ENCODE peak calls at places on chromosomes 12 and 14, in nine cellular contexts. J is fibroblast of pulmonary artery, P is GM13977, L is fibroblast of villous mesenchyme, U is cardiac muscle cell, D is colonic mucosa, O is endothelial cell, F is cardiac fibroblast, M is H9. T is an unnamed sample.

GRCh38 chr12:132028111-132028510 is 78.4 kb downstream of the EP400 start:
- DNase-seq in J (no peak), P (no peak), L (no peak), U (no peak), D (no peak), O (no peak), F (no peak), M (no peak), T (no peak)

GRCh38 chr14:100401031-100401692 is 78.0 kb downstream of the SLC25A47 start:
- DNase-seq in J (no peak), P (no peak), L (no peak), U (no peak), D (no peak), O (no peak), F (no peak), M (no peak), T (no peak)

GRCh38 chr12:19248929-19249602 is 119.5 kb downstream of the PLEKHA5 start:
- DNase-seq in J (peak; percentile 63), P (no peak), L (peak; percentile 60), U (no peak), D (no peak), O (no peak), F (no peak), M (no peak), T (no peak)

GRCh38 chr12:29051221-29051620 is 97.9 kb upstream of the FAR2 start:
- DNase-seq in J (peak; percentile 52), P (no peak), L (no peak), U (no peak), D (no peak), O (no peak), F (peak; percentile 37), M (no peak), T (no peak)

GRCh38 chr12:93766802-93767523 is 89.8 kb downstream of the CRADD start:
- DNase-seq in J (peak; percentile 85), P (peak; percentile 59), L (peak; percentile 78), U (peak; percentile 21), D (peak; percentile 40), O (no peak), F (peak; percentile 91), M (no peak), T (no peak)

GRCh38 chr12:106188249-106188648 is 49.5 kb upstream of the NUAK1 start:
- DNase-seq in J (no peak), P (no peak), L (no peak), U (no peak), D (no peak), O (no peak), F (no peak), M (no peak), T (no peak)

GRCh38 chr14:92004062-92004461 is 35.8 kb downstream of the TRIP11 start:
- DNase-seq in J (no peak), P (no peak), L (no peak), U (no peak), D (no peak), O (no peak), F (no peak), M (no peak), T (no peak)

GRCh38 chr12:76374395-76375020 is 26.3 kb upstream of the BBS10 start:
- DNase-seq in J (no peak), P (no peak), L (no peak), U (no peak), D (no peak), O (no peak), F (no peak), M (no peak), T (no peak)

GRCh38 chr12:112971248-112971647 is 7.1 kb upstream of the OAS2 start:
- DNase-seq in J (peak; percentile 16), P (no peak), L (no peak), U (no peak), D (no peak), O (no peak), F (peak; percentile 33), M (no peak), T (no peak)

GRCh38 chr14:81437226-81437625 is 37.1 kb upstream of the STON2 start:
- DNase-seq in J (no peak), P (no peak), L (no peak), U (no peak), D (no peak), O (no peak), F (no peak), M (no peak), T (no peak)

GRCh38 chr12:56158926-56159461 is 835 bp downstream of the MYL6 start:
- DNase-seq in J (peak; percentile 87), P (no peak), L (peak; percentile 76), U (peak; percentile 90), D (peak; percentile 92), O (no peak), F (peak; percentile 86), M (peak; percentile 86), T (no peak)

GRCh38 chr14:61561657-61562276 is 133.5 kb upstream of the HIF1A start:
- DNase-seq in J (peak; percentile 100), P (no peak), L (peak; percentile 100), U (peak; percentile 49), D (peak; percentile 81), O (peak; percentile 70), F (peak; percentile 99), M (peak; percentile 44), T (no peak)

GRCh38 chr14:101032433-101032832 is 128.9 kb upstream of the RTL1 start:
- DNase-seq in J (no peak), P (no peak), L (no peak), U (no peak), D (no peak), O (no peak), F (no peak), M (no peak), T (no peak)

GRCh38 chr14:77649326-77649725 is 32.9 kb upstream of the SPTLC2 start:
- DNase-seq in J (peak; percentile 20), P (no peak), L (peak; percentile 40), U (no peak), D (no peak), O (no peak), F (peak; percentile 16), M (no peak), T (no peak)

DNA sequence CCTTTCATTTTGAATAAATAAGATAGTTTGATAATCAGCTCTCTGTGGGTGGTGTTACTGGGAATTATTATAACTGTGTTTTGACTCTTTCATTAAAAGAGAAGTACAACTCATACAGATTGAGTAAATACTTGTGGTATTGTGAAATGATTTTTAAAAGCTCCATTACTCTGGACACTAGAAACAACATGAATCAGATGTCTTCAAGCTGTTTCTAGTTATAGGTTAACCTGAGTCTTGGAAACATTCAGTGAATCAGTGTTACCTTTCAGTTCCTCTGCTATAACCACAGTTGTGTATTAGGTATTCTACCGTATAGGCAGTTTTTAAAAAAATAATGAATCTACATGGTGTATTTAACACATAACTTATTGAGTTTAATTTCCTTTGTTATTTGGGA is 128.4 kb upstream of the SSTR1 start:
- DNase-seq in J (no peak), P (no peak), L (peak; percentile 73), U (no peak), D (no peak), O (no peak), F (peak; percentile 2), M (no peak), T (no peak)
- TF ChIP-seq CTCF in J (no peak), P (no peak), L (no peak), U (no peak), D (no peak), O (no peak), F (no peak), M (no peak), T (no peak)

GRCh38 chr14:65939184-65939583 is 526.7 kb downstream of the FUT8 start:
- DNase-seq in J (no peak), P (no peak), L (no peak), U (no peak), D (no peak), O (no peak), F (no peak), M (no peak), T (no peak)

GRCh38 chr14:65937804-65938316 is 525.3 kb downstream of the FUT8 start:
- DNase-seq in J (no peak), P (no peak), L (no peak), U (no peak), D (no peak), O (no peak), F (no peak), M (no peak), T (no peak)

GRCh38 chr14:65941091-65941490 is 528.6 kb downstream of the FUT8 start:
- DNase-seq in J (no peak), P (no peak), L (no peak), U (no peak), D (no peak), O (no peak), F (no peak), M (no peak), T (no peak)

GRCh38 chr14:65938738-65939137 is 526.2 kb downstream of the FUT8 start:
- DNase-seq in J (no peak), P (no peak), L (no peak), U (no peak), D (no peak), O (no peak), F (no peak), M (no peak), T (no peak)

GRCh38 chr14:65940056-65940735 is 527.7 kb downstream of the FUT8 start:
- DNase-seq in J (no peak), P (peak; percentile 31), L (peak; percentile 10), U (peak; percentile 35), D (no peak), O (peak; percentile 28), F (no peak), M (peak; percentile 29), T (peak; percentile 5)
- TF ChIP-seq CTCF in J (peak; percentile 8), P (peak; percentile 32), L (no peak), U (no peak), D (no peak), O (peak; percentile 52), F (peak; percentile 20), M (peak; percentile 31), T (peak; percentile 64)

DNA sequence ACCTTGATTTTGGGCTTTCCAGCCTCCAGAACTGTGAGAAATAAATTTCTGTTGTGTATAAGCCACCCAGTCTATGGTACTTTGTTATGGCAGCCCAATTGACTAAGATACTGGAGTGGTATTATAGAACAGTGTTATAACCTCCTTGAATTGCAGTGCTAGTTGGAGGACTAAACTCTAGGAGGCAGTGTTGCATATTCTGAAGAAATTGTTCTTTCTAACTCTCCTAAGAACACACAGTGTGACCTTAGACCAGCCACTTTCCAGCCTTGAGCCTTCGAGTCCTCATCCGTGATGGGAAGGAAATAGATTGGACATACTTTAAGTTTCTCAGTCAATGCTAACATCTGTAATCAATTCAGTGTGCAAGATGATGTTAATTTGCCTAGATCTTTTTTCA is 22.4 kb upstream of the LRRC10 start:
- DNase-seq in J (no peak), P (no peak), L (no peak), U (no peak), D (no peak), O (no peak), F (no peak), M (no peak), T (no peak)
- TF ChIP-seq CTCF in J (peak; percentile 17), P (peak; percentile 37), L (no peak), U (no peak), D (no peak), O (no peak), F (peak; percentile 32), M (peak; percentile 63), T (peak; percentile 30)

DNA sequence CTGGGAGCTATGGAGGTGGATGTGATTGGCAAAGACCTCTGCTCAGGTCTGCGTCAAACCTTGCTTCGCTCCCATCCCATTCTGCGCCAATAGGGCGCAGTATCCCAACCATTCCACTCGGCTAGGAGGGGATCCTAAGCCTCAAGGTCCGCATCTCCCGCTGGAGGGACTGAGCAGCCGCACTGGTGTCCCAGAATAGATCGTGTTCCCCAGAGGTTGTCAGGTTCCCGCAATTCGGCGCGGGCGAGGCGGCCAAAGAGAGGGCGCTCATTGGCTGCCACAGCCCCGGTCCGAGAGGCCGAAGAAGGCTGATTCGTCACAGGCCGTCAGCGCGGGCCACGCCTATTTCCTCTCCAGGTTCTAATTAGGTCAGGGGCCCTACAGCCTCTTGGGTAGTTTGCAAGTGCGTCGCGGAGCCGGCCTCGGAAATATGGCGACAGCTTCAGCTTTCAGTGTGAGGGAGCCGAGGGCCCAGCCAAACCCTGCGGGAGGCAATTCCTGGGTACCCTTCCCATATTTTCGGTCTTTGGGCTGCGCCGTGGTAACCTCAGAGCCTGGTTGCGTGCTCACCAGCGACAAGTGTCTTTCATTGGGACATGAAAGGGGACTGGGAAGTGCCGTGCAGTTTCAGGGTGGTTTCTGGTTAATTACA is 5.0 kb downstream of the OR10AD1 start:
- DNase-seq in J (peak; percentile 95), P (peak; percentile 93), L (peak; percentile 88), U (peak; percentile 85), D (peak; percentile 97), O (peak; percentile 91), F (peak; percentile 96), M (peak; percentile 100), T (peak; percentile 91)
- TF ChIP-seq CTCF in J (no peak), P (peak; percentile 4), L (no peak), U (no peak), D (no peak), O (no peak), F (peak; percentile 29), M (no peak), T (peak; percentile 7)